ENCODE peak calls at places on chromosomes 3 and 15, in seven cellular contexts. F, D, H, S, Z, Q and A are unnamed samples.

GRCh38 chr15:92621972-92622533 is 33.5 kb downstream of the FAM174B start:
- DNase-seq in H (no peak), F (no peak), S (no peak), Z (no peak), D (no peak), Q (no peak), A (no peak)

GRCh38 chr15:98620020-98620419 is 28.3 kb upstream of the IGF1R start:
- DNase-seq in Z (no peak), D (no peak), S (no peak), H (no peak), F (no peak), Q (no peak), A (no peak)

GRCh38 chr3:65729553-65729952 is 309.2 kb downstream of the MAGI1 start:
- DNase-seq in H (no peak), S (peak), F (no peak), D (no peak), Q (no peak), Z (no peak), A (no peak)

GRCh38 chr15:60591491-60592385 is 112.8 kb upstream of the ICE2 start:
- DNase-seq in Z (no peak), H (peak), Q (peak), S (peak), F (no peak), D (peak), A (peak)

GRCh38 chr3:142448424-142448823 is 587 bp upstream of the XRN1 start:
- DNase-seq in F (no peak), Z (no peak), D (no peak), S (no peak), Q (peak), H (no peak), A (no peak)

GRCh38 chr3:194936659-194937058 is 251.0 kb downstream of the FAM43A start:
- DNase-seq in Q (no peak), H (no peak), S (no peak), D (no peak), Z (no peak), F (no peak), A (no peak)

GRCh38 chr3:138051946-138052802 is 42.2 kb downstream of the CLDN18 start:
- DNase-seq in Z (no peak), F (peak), H (no peak), Q (peak), S (peak), D (no peak), A (no peak)

GRCh38 chr3:132033471-132033870 is 1.3 kb downstream of the CPNE4 start:
- DNase-seq in F (no peak), D (no peak), S (no peak), Z (no peak), Q (no peak), H (no peak), A (no peak)

GRCh38 chr3:138949445-138950005 is 2.5 kb downstream of the FOXL2NB start:
- DNase-seq in Z (no peak), F (no peak), Q (no peak), S (no peak), H (no peak), D (no peak), A (no peak)

GRCh38 chr3:189372205-189372764 is 200.5 kb downstream of the TPRG1 start:
- DNase-seq in H (no peak), F (no peak), D (no peak), Z (no peak), S (no peak), Q (no peak), A (no peak)

GRCh38 chr3:127448161-127448561 is 142.4 kb downstream of the TPRA1 start:
- DNase-seq in Z (no peak), S (no peak), F (peak), Q (no peak), D (no peak), H (no peak), A (no peak)

GRCh38 chr3:65005481-65005880 is 317.7 kb upstream of the ADAMTS9 start:
- DNase-seq in Z (no peak), F (no peak), S (no peak), D (no peak), H (no peak), Q (no peak), A (no peak)

GRCh38 chr3:114624047-114624445 is 330.2 kb downstream of the TIGIT start:
- DNase-seq in F (peak), H (no peak), S (peak), Z (no peak), Q (peak), D (peak), A (no peak)

GRCh38 chr3:124395584-124396340 is 334.5 kb upstream of the UMPS start:
- DNase-seq in H (no peak), D (peak), Q (no peak), Z (no peak), F (peak), S (no peak), A (no peak)

GRCh38 chr3:15390460-15390859 is 36.9 kb downstream of the METTL6 start:
- DNase-seq in Q (no peak), Z (no peak), H (no peak), D (no peak), S (no peak), F (no peak), A (no peak)

GRCh38 chr3:44833394-44833793 is 28.3 kb upstream of the TMEM42 start:
- DNase-seq in F (no peak), Q (no peak), D (no peak), Z (no peak), H (no peak), S (no peak), A (no peak)

GRCh38 chr3:12797892-12798558 is 1.5 kb downstream of the CAND2 start:
- DNase-seq in S (no peak), H (no peak), D (no peak), Z (no peak), Q (no peak), F (no peak), A (no peak)

GRCh38 chr15:83322061-83322460 is 37.6 kb upstream of the BNC1 start:
- DNase-seq in Z (no peak), F (peak), S (peak), D (no peak), Q (peak), H (no peak), A (no peak)

GRCh38 chr3:185332026-185332735 is 30.8 kb upstream of the MAP3K13 start:
- DNase-seq in Q (peak), D (no peak), S (peak), Z (no peak), H (no peak), F (peak), A (no peak)

GRCh38 chr3:79767953-79768282 is at the start of gene ROBO1:
- DNase-seq in H (no peak), F (no peak), Q (peak), Z (no peak), S (no peak), D (no peak), A (no peak)

GRCh38 chr3:168952551-168952950 is 711.0 kb downstream of the MECOM start:
- DNase-seq in F (peak), S (peak), D (no peak), H (no peak), Q (peak), Z (no peak), A (no peak)

GRCh38 chr15:53251998-53252397 is 461.9 kb upstream of the ONECUT1 start:
- DNase-seq in Z (no peak), F (no peak), D (no peak), S (no peak), H (no peak), Q (no peak), A (no peak)

GRCh38 chr15:43950551-43950950 is 123.7 kb downstream of the WDR76 start:
- DNase-seq in Z (no peak), H (no peak), S (no peak), Q (no peak), D (no peak), F (no peak), A (no peak)

GRCh38 chr3:196754215-196754937 is 14.7 kb downstream of the PAK2 start:
- DNase-seq in H (no peak), D (no peak), F (no peak), Q (no peak), S (no peak), Z (no peak), A (no peak)

GRCh38 chr3:44624696-44625528 is at the start of gene ZNF197:
- DNase-seq in S (peak), F (peak), Z (peak), H (peak), Q (peak), D (peak), A (peak)

GRCh38 chr15:58469432-58470353 is 37.9 kb downstream of the LIPC start:
- DNase-seq in D (no peak), S (peak), F (peak), Q (peak), H (no peak), Z (no peak), A (no peak)

GRCh38 chr15:98144388-98144787 is 183.9 kb downstream of the ARRDC4 start:
- DNase-seq in Q (no peak), S (no peak), D (no peak), Z (no peak), H (no peak), F (peak), A (no peak)

GRCh38 chr15:62841269-62841628 is 201.3 kb upstream of the TPM1 start:
- DNase-seq in Q (peak), Z (no peak), F (no peak), D (no peak), H (no peak), S (no peak), A (no peak)

GRCh38 chr3:67327582-67327981 is 326.8 kb downstream of the SUCLG2 start:
- DNase-seq in H (no peak), F (no peak), Q (no peak), Z (no peak), D (no peak), S (no peak), A (no peak)

GRCh38 chr3:149151843-149152242 is 22.4 kb downstream of the HPS3 start:
- DNase-seq in S (peak), H (no peak), Q (peak), Z (no peak), F (no peak), D (no peak), A (no peak)

GRCh38 chr15:41115088-41115651 is 910 bp downstream of the INO80 start:
- DNase-seq in Q (peak), S (peak), H (no peak), F (peak), D (no peak), Z (no peak), A (no peak)

GRCh38 chr3:105278688-105279087 is 88.0 kb upstream of the ALCAM start:
- DNase-seq in H (no peak), Z (no peak), F (no peak), Q (no peak), S (no peak), D (no peak), A (no peak)

GRCh38 chr3:24363242-24363641 is 131.4 kb downstream of the THRB start:
- DNase-seq in H (no peak), S (no peak), Z (no peak), D (no peak), Q (no peak), F (peak), A (no peak)

GRCh38 chr15:65900488-65900887 is 31.2 kb downstream of the RAB11A start:
- DNase-seq in H (no peak), D (no peak), F (no peak), Z (no peak), S (no peak), Q (no peak), A (no peak)

GRCh38 chr3:186224211-186224610 is 115.3 kb upstream of the ETV5 start:
- DNase-seq in Z (no peak), F (no peak), S (no peak), H (no peak), Q (no peak), D (no peak), A (no peak)

GRCh38 chr3:8990266-8991215 is 27.3 kb upstream of the RAD18 start:
- DNase-seq in H (no peak), Z (no peak), S (no peak), D (no peak), F (no peak), Q (no peak), A (no peak)